ENCODE peak calls at places on chromosomes 2 and 18, in four cellular contexts. O is nephron progenitor cell, D is EL, I is T-cell. V is an unnamed sample.

GRCh38 chr2:158381978-158382377 is 74.6 kb downstream of the CCDC148 start:
- DNase-seq in O (no peak), D (no peak), I (no peak), V (no peak)

GRCh38 chr2:72920317-72921087 is 3.2 kb downstream of the EMX1 start:
- DNase-seq in O (peak), D (peak), I (no peak), V (peak)

GRCh38 chr2:177265834-177266817 is 1.6 kb upstream of the NFE2L2 start:
- DNase-seq in O (no peak), D (peak), I (no peak), V (no peak)

GRCh38 chr2:98691307-98691706 is 39.6 kb downstream of the MGAT4A start:
- DNase-seq in O (no peak), D (no peak), I (no peak), V (no peak)

GRCh38 chr18:48324651-48325050 is 84.5 kb downstream of the ZBTB7C start:
- DNase-seq in O (no peak), D (no peak), I (no peak), V (no peak)

GRCh38 chr2:6186332-6187100 is 494.3 kb downstream of the SOX11 start:
- DNase-seq in O (peak), D (no peak), I (no peak), V (no peak)

GRCh38 chr2:24352664-24353063 is 7.7 kb downstream of the ITSN2 start:
- DNase-seq in O (no peak), D (no peak), I (no peak), V (no peak)

GRCh38 chr18:62001396-62001795 is 108.6 kb upstream of the RNF152 start:
- DNase-seq in O (no peak), D (no peak), I (no peak), V (no peak)

GRCh38 chr2:71843391-71843850 is 304.2 kb downstream of the CYP26B1 start:
- DNase-seq in O (no peak), D (peak), I (no peak), V (no peak)

GRCh38 chr2:217622664-217623063 is 380.1 kb downstream of the TNS1 start:
- DNase-seq in O (no peak), D (no peak), I (no peak), V (peak)

GRCh38 chr2:85584857-85585780 is 888 bp downstream of the VAMP5 start:
- DNase-seq in O (peak), D (peak), I (peak), V (no peak)

GRCh38 chr2:232890896-232891601 is 21.0 kb downstream of the SNORC start:
- DNase-seq in O (peak), D (peak), I (no peak), V (no peak)

GRCh38 chr2:64750001-64750816 is 96.5 kb upstream of the SERTAD2 start:
- DNase-seq in O (peak), D (peak), I (peak), V (peak)

GRCh38 chr2:215507836-215508235 is 72.0 kb upstream of the FN1 start:
- DNase-seq in O (no peak), D (no peak), I (no peak), V (no peak)

GRCh38 chr2:40760071-40760666 is 308.3 kb upstream of the SLC8A1 start:
- DNase-seq in O (peak), D (peak), I (no peak), V (no peak)

GRCh38 chr18:53677480-53677879 is 547.0 kb downstream of the MBD2 start:
- DNase-seq in O (no peak), D (no peak), I (no peak), V (no peak)

GRCh38 chr2:20143263-20143662 is 81.7 kb downstream of the SDC1 start:
- DNase-seq in O (no peak), D (no peak), I (no peak), V (no peak)

GRCh38 chr2:232925769-232926163 is 55.7 kb downstream of the SNORC start:
- DNase-seq in O (peak), D (no peak), I (no peak), V (no peak)

GRCh38 chr2:234981197-234982095 is 29.6 kb downstream of the SH3BP4 start:
- DNase-seq in O (peak), D (peak), I (no peak), V (no peak)

GRCh38 chr2:17583166-17583565 is 42.7 kb downstream of the VSNL1 start:
- DNase-seq in O (no peak), D (no peak), I (no peak), V (no peak)

GRCh38 chr18:53509886-53510285 is 714.6 kb downstream of the MBD2 start:
- DNase-seq in O (no peak), D (no peak), I (no peak), V (no peak)

V was measured in retina.